ENCODE peak calls at places on chromosomes 1 and 21, in eight cellular contexts. P, F, J, O, Q, U, C and A are unnamed samples.

GRCh38 chr1:42910985-42911384 is 47.7 kb downstream of the SLC2A1 start:
- DNase-seq in F (no peak), O (no peak), Q (no peak), U (no peak), P (no peak), C (no peak), J (no peak), A (no peak)

GRCh38 chr21:46111857-46112730 is 14.2 kb downstream of the COL6A2 start:
- DNase-seq in Q (peak; percentile 11), P (no peak), O (no peak), C (no peak), J (no peak), U (peak; percentile 4), F (no peak), A (peak; percentile 24)

GRCh38 chr1:167905671-167906070 is 8.3 kb downstream of the ADCY10 start:
- DNase-seq in F (no peak), J (peak; percentile 49), O (no peak), U (no peak), Q (no peak), P (no peak), C (no peak), A (no peak)

GRCh38 chr1:54610048-54610447 is 13.3 kb downstream of the FAM151A start:
- DNase-seq in F (no peak), Q (no peak), P (peak; percentile 8), C (no peak), U (no peak), O (no peak), J (no peak), A (peak; percentile 6)

GRCh38 chr1:7508830-7509508 is 262.1 kb upstream of the VAMP3 start:
- DNase-seq in P (no peak), Q (peak; percentile 68), U (no peak), F (no peak), C (no peak), J (no peak), O (no peak), A (no peak)

GRCh38 chr1:216805233-216805632 is 82.0 kb upstream of the ESRRG start:
- DNase-seq in U (no peak), Q (no peak), P (no peak), J (no peak), C (no peak), O (no peak), F (no peak), A (no peak)

GRCh38 chr1:52691856-52692255 is 6.3 kb downstream of the COA7 start:
- DNase-seq in F (no peak), C (no peak), U (no peak), J (no peak), O (no peak), P (no peak), Q (no peak), A (no peak)

GRCh38 chr1:23341829-23342697 is 2.0 kb downstream of the HNRNPR start:
- DNase-seq in U (no peak), P (peak; percentile 17), F (no peak), J (peak; percentile 24), C (no peak), O (no peak), Q (no peak), A (no peak)

GRCh38 chr1:8943516-8943896 is 2.2 kb upstream of the CA6 start:
- DNase-seq in F (no peak), J (peak; percentile 11), Q (no peak), P (no peak), U (no peak), O (no peak), C (no peak), A (no peak)

GRCh38 chr1:201542166-201543045 is 3.5 kb downstream of the NAV1 start:
- DNase-seq in F (no peak), J (peak; percentile 68), Q (no peak), U (no peak), O (no peak), C (no peak), P (peak; percentile 82), A (no peak)

GRCh38 chr1:236794585-236795034 is 482 bp upstream of the MTR start:
- DNase-seq in C (no peak), U (no peak), Q (no peak), P (no peak), J (no peak), O (no peak), F (no peak), A (no peak)

GRCh38 chr1:155166373-155167165 is 6.5 kb downstream of the KRTCAP2 start:
- DNase-seq in F (no peak), O (no peak), U (peak; percentile 90), Q (peak; percentile 25), J (peak; percentile 56), C (no peak), P (no peak), A (no peak)

GRCh38 chr1:83029916-83030315 is 969.0 kb downstream of the TTLL7 start:
- DNase-seq in U (no peak), C (no peak), P (peak; percentile 2), Q (no peak), F (no peak), J (no peak), O (no peak), A (no peak)

GRCh38 chr21:15003463-15004135 is 61.2 kb downstream of the NRIP1 start:
- DNase-seq in U (no peak), P (no peak), O (no peak), C (no peak), F (no peak), J (no peak), Q (no peak), A (peak; percentile 61)

GRCh38 chr21:25858328-25858727 is 123.6 kb downstream of the GABPA start:
- DNase-seq in P (no peak), J (no peak), U (no peak), C (no peak), Q (no peak), F (no peak), O (no peak), A (no peak)

GRCh38 chr1:21706151-21706835 is 37.1 kb upstream of the RAP1GAP start:
- DNase-seq in U (no peak), F (no peak), O (no peak), J (peak; percentile 39), Q (no peak), P (peak; percentile 20), C (peak; percentile 10), A (no peak)

GRCh38 chr1:145720556-145720877 is 1.2 kb downstream of the CD160 start:
- DNase-seq in U (no peak), C (peak; percentile 46), P (peak; percentile 84), O (no peak), J (peak; percentile 30), Q (no peak), F (no peak), A (no peak)

GRCh38 chr1:169999357-169999756 is 75.1 kb downstream of the KIFAP3 start:
- DNase-seq in F (no peak), O (no peak), U (peak; percentile 13), Q (no peak), C (peak; percentile 97), P (peak; percentile 96), J (peak; percentile 60), A (peak; percentile 34)

GRCh38 chr21:26852422-26852821 is 7.2 kb upstream of the ADAMTS1 start:
- DNase-seq in P (no peak), C (no peak), U (no peak), F (no peak), O (no peak), Q (no peak), J (no peak), A (no peak)

GRCh38 chr1:173122958-173123852 is 72.5 kb upstream of the TNFSF18 start:
- DNase-seq in C (peak; percentile 89), F (no peak), O (no peak), Q (peak; percentile 4), P (peak; percentile 88), J (peak; percentile 98), U (peak; percentile 79), A (peak; percentile 64)

GRCh38 chr1:18927082-18927653 is 24.8 kb upstream of the ALDH4A1 start:
- DNase-seq in P (no peak), O (no peak), J (no peak), Q (no peak), U (no peak), F (no peak), C (no peak), A (no peak)

GRCh38 chr1:182377175-182377574 is 14.4 kb downstream of the GLUL start:
- DNase-seq in F (no peak), Q (no peak), U (no peak), P (no peak), O (no peak), J (no peak), C (no peak), A (no peak)

GRCh38 chr1:11858158-11858557 is 587 bp downstream of the NPPB start:
- DNase-seq in C (no peak), J (no peak), O (no peak), Q (no peak), F (no peak), P (no peak), U (no peak), A (no peak)

GRCh38 chr1:156104065-156104810 is 10.3 kb upstream of the LMNA start:
- DNase-seq in Q (peak; percentile 81), U (peak; percentile 88), P (peak; percentile 75), C (peak; percentile 74), F (no peak), J (peak; percentile 96), O (no peak), A (peak; percentile 76)

GRCh38 chr1:40703316-40703715 is 11.8 kb downstream of the NFYC start:
- DNase-seq in Q (no peak), P (peak; percentile 96), F (no peak), C (peak; percentile 57), U (no peak), O (no peak), J (peak; percentile 78), A (no peak)

GRCh38 chr1:10814312-10814711 is 17.9 kb upstream of the CASZ1 start:
- DNase-seq in O (no peak), Q (no peak), F (no peak), U (no peak), P (no peak), J (no peak), C (no peak), A (no peak)

GRCh38 chr1:19758227-19758830 is 41.4 kb downstream of the TMCO4 start:
- DNase-seq in O (no peak), C (peak; percentile 77), F (no peak), P (peak; percentile 96), U (no peak), J (peak; percentile 66), Q (no peak), A (no peak)

GRCh38 chr1:98662354-98662665 is 789 bp downstream of the SNX7 start:
- DNase-seq in Q (no peak), P (peak; percentile 63), O (no peak), C (no peak), F (no peak), J (peak; percentile 59), U (no peak), A (peak; percentile 30)

GRCh38 chr1:231315887-231316286 is 21.8 kb downstream of the EXOC8 start:
- DNase-seq in U (peak; percentile 9), J (peak; percentile 48), Q (peak; percentile 66), P (no peak), C (no peak), F (peak; percentile 44), O (peak; percentile 54), A (peak; percentile 74)

GRCh38 chr1:54238353-54239040 is 38.5 kb downstream of the MRPL37 start:
- DNase-seq in U (no peak), C (no peak), Q (peak; percentile 24), O (no peak), J (no peak), F (no peak), P (no peak), A (no peak)

GRCh38 chr1:206898089-206898908 is 1.1 kb downstream of the IL24 start:
- DNase-seq in P (peak; percentile 72), C (no peak), Q (no peak), J (peak; percentile 72), F (no peak), O (no peak), U (no peak), A (no peak)

GRCh38 chr1:45755697-45756096 is 5.2 kb upstream of the IPP start:
- DNase-seq in P (no peak), O (no peak), U (no peak), J (no peak), C (no peak), Q (no peak), F (no peak), A (no peak)

GRCh38 chr1:150555971-150556865 is 7.0 kb downstream of the ADAMTSL4 start:
- DNase-seq in Q (no peak), F (no peak), J (no peak), C (no peak), U (no peak), P (no peak), O (no peak), A (peak; percentile 24)